ENCODE peak calls at places on chromosomes 13 and 19, in nine cellular contexts. V is hepatocyte, T is HCT116, S is GM23248, H is GM23338, K is MM.1S, C is SK-N-SH, R is PC-3, D is OCI-LY7. B is an unnamed sample.

GRCh38 chr13:31797154-31797775 is 57.9 kb downstream of the RXFP2 start:
- DNase-seq in V (peak; percentile 57), T (peak; percentile 8), S (peak; percentile 76), H (peak; percentile 63), K (no peak), C (peak; percentile 61), R (peak; percentile 52), D (no peak), B (peak; percentile 36)

GRCh38 chr13:35990196-35990595 is 141.0 kb downstream of the DCLK1 start:
- DNase-seq in V (no peak), T (no peak), S (no peak), H (peak; percentile 71), K (no peak), C (no peak), R (no peak), D (no peak), B (peak; percentile 13)

GRCh38 chr13:40777166-40777956 is 6.4 kb upstream of the MRPS31 start:
- DNase-seq in V (peak; percentile 70), T (peak; percentile 65), S (peak; percentile 72), H (peak; percentile 88), K (peak; percentile 40), C (peak; percentile 60), R (peak; percentile 55), D (peak; percentile 86), B (peak; percentile 66)

GRCh38 chr19:30017172-30017571 is 75.1 kb downstream of the URI1 start:
- DNase-seq in V (no peak), T (no peak), S (no peak), H (no peak), K (no peak), C (no peak), R (no peak), D (peak; percentile 3), B (no peak)

GRCh38 chr13:73754727-73755292 is 379.4 kb downstream of the KLF12 start:
- DNase-seq in V (peak; percentile 81), T (peak; percentile 40), S (peak; percentile 67), H (peak; percentile 81), K (peak; percentile 64), C (peak; percentile 30), R (peak; percentile 85), D (peak; percentile 66), B (peak; percentile 64)

GRCh38 chr19:10420444-10421239 is at the start of gene PDE4A:
- DNase-seq in V (peak; percentile 45), T (no peak), S (peak; percentile 68), H (peak; percentile 69), K (peak; percentile 78), C (peak; percentile 73), R (peak; percentile 33), D (peak; percentile 89), B (peak; percentile 70)

GRCh38 chr13:24267801-24268200 is 41.6 kb upstream of the C1QTNF9 start:
- DNase-seq in V (no peak), T (no peak), S (no peak), H (no peak), K (no peak), C (no peak), R (no peak), D (no peak), B (no peak)

GRCh38 chr19:5058456-5059190 is 89.7 kb downstream of the KDM4B start:
- DNase-seq in V (no peak), T (no peak), S (peak; percentile 87), H (no peak), K (no peak), C (no peak), R (peak; percentile 50), D (no peak), B (no peak)

GRCh38 chr13:73194310-73194709 is 135.5 kb downstream of the KLF5 start:
- DNase-seq in V (peak; percentile 39), T (no peak), S (no peak), H (no peak), K (no peak), C (peak; percentile 4), R (peak; percentile 7), D (no peak), B (no peak)

GRCh38 chr13:30331331-30331771 is 24.0 kb upstream of the KATNAL1 start:
- DNase-seq in V (no peak), T (no peak), S (peak; percentile 14), H (no peak), K (no peak), C (no peak), R (no peak), D (peak; percentile 38), B (no peak)

GRCh38 chr19:5850743-5851293 is 431 bp downstream of the FUT3 start:
- DNase-seq in V (no peak), T (no peak), S (peak; percentile 53), H (no peak), K (no peak), C (peak; percentile 9), R (peak; percentile 90), D (peak; percentile 16), B (no peak)

GRCh38 chr19:610801-611505 is 21.3 kb downstream of the HCN2 start:
- DNase-seq in V (no peak), T (no peak), S (peak; percentile 81), H (no peak), K (no peak), C (peak; percentile 87), R (no peak), D (peak; percentile 80), B (no peak)

GRCh38 chr19:54449701-54450069 is 686 bp downstream of the LENG8 start:
- DNase-seq in V (peak; percentile 58), T (no peak), S (peak; percentile 78), H (no peak), K (no peak), C (no peak), R (no peak), D (no peak), B (no peak)

GRCh38 chr19:54096642-54097106 is 3.9 kb downstream of the OSCAR start:
- DNase-seq in V (no peak), T (peak; percentile 19), S (peak; percentile 66), H (peak; percentile 62), K (no peak), C (no peak), R (peak; percentile 25), D (peak; percentile 67), B (peak; percentile 23)

GRCh38 chr13:102707465-102707864 is 12.6 kb upstream of the METTL21C start:
- DNase-seq in V (no peak), T (no peak), S (peak; percentile 85), H (no peak), K (no peak), C (peak; percentile 53), R (peak; percentile 84), D (no peak), B (no peak)
- TF ChIP-seq EZH2phosphoT487 in V (no peak), T (no peak), S (no peak), H (no peak), K (no peak), C (no peak), R (no peak), D (no peak), B (no peak)

DNA sequence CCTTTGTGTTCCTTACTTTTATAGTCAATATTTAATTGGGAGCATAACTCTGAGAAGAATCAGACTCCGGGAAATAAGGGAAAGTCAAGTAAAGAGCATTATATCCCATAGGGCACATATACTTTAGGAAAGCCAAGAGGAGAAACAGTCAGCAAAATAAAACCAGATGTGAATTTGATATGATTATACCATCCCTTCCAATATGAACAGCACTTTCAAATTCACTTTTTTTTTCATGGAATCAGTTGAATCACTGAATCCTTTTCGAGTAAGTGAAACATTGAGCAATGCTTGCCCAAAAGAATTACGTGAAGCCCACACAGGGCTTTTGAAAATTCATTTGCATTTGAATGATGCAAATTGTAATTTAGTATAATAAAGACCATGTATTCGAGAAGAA is 112.5 kb downstream of the KCTD12 start:
- DNase-seq in V (no peak), T (no peak), S (peak; percentile 2), H (no peak), K (no peak), C (no peak), R (no peak), D (no peak), B (no peak)
- TF ChIP-seq EZH2phosphoT487 in V (no peak), T (no peak), S (no peak), H (no peak), K (no peak), C (no peak), R (no peak), D (no peak), B (no peak)

GRCh38 chr13:50617134-50617721 is 226.3 kb downstream of the DLEU7 start:
- DNase-seq in V (no peak), T (peak; percentile 29), S (peak; percentile 85), H (no peak), K (no peak), C (no peak), R (peak; percentile 87), D (no peak), B (no peak)
- TF ChIP-seq EZH2phosphoT487 in V (no peak), T (no peak), S (peak; percentile 66), H (no peak), K (no peak), C (no peak), R (no peak), D (no peak), B (no peak)

GRCh38 chr13:43014162-43014561 is 9.2 kb upstream of the DNAJC15 start:
- DNase-seq in V (no peak), T (no peak), S (no peak), H (no peak), K (no peak), C (peak; percentile 47), R (no peak), D (no peak), B (no peak)
- TF ChIP-seq EZH2phosphoT487 in V (no peak), T (no peak), S (no peak), H (no peak), K (no peak), C (no peak), R (no peak), D (no peak), B (no peak)

GRCh38 chr19:51015691-51016267 is 3.7 kb downstream of the KLK10 start:
- DNase-seq in V (no peak), T (no peak), S (no peak), H (no peak), K (no peak), C (no peak), R (no peak), D (no peak), B (no peak)
- TF ChIP-seq EZH2phosphoT487 in V (no peak), T (no peak), S (no peak), H (no peak), K (no peak), C (no peak), R (no peak), D (no peak), B (no peak)

GRCh38 chr19:32567486-32567885 is 13.5 kb upstream of the PDCD5 start:
- DNase-seq in V (no peak), T (no peak), S (no peak), H (no peak), K (no peak), C (no peak), R (no peak), D (no peak), B (no peak)

GRCh38 chr19:32570081-32570785 is 10.8 kb upstream of the PDCD5 start:
- DNase-seq in V (peak; percentile 76), T (peak; percentile 26), S (peak; percentile 80), H (peak; percentile 85), K (peak; percentile 62), C (peak; percentile 75), R (peak; percentile 68), D (peak; percentile 42), B (peak; percentile 81)

GRCh38 chr19:32563761-32564160 is 17.2 kb upstream of the PDCD5 start:
- DNase-seq in V (no peak), T (no peak), S (no peak), H (no peak), K (no peak), C (no peak), R (no peak), D (no peak), B (no peak)

GRCh38 chr19:32566246-32566830 is 14.7 kb upstream of the PDCD5 start:
- DNase-seq in V (no peak), T (no peak), S (peak; percentile 50), H (no peak), K (no peak), C (no peak), R (no peak), D (no peak), B (no peak)
- TF ChIP-seq EZH2phosphoT487 in V (no peak), T (no peak), S (no peak), H (no peak), K (no peak), C (no peak), R (no peak), D (no peak), B (no peak)